ENCODE peak calls at places on chromosomes 1 and 21, in four cellular contexts. J, T, U and I are unnamed samples.

GRCh38 chr21:42117229-42118048 is 46.3 kb downstream of the UMODL1 start:
- DNase-seq in J (peak; percentile 95), T (peak; percentile 54), U (peak; percentile 75), I (peak; percentile 61)

GRCh38 chr1:7373936-7374760 is 396.9 kb upstream of the VAMP3 start:
- DNase-seq in J (peak; percentile 70), T (no peak), U (no peak), I (no peak)

GRCh38 chr1:219312967-219313366 is 139.3 kb downstream of the LYPLAL1 start:
- DNase-seq in J (no peak), T (no peak), U (no peak), I (no peak)

GRCh38 chr1:61287014-61287413 is 204.7 kb downstream of the NFIA start:
- DNase-seq in J (no peak), T (no peak), U (no peak), I (no peak)

GRCh38 chr1:51594716-51595115 is 22.2 kb upstream of the OSBPL9 start:
- DNase-seq in J (no peak), T (no peak), U (no peak), I (no peak)

GRCh38 chr1:8344893-8345507 is 27.1 kb downstream of the SLC45A1 start:
- DNase-seq in J (no peak), T (no peak), U (no peak), I (no peak)

GRCh38 chr1:60101516-60101915 is 27.9 kb upstream of the C1orf87 start:
- DNase-seq in J (no peak), T (no peak), U (no peak), I (no peak)

GRCh38 chr1:10670190-10670589 is 126.3 kb downstream of the CASZ1 start:
- DNase-seq in J (no peak), T (no peak), U (no peak), I (no peak)

GRCh38 chr1:58883037-58883887 is 99.4 kb upstream of the JUN start:
- DNase-seq in J (peak; percentile 94), T (no peak), U (peak; percentile 71), I (no peak)

GRCh38 chr1:113871597-113872113 is at the start of gene PTPN22:
- DNase-seq in J (no peak), T (no peak), U (no peak), I (peak; percentile 39)

GRCh38 chr1:156752843-156753486 is 1.5 kb upstream of the HDGF start:
- DNase-seq in J (no peak), T (no peak), U (no peak), I (no peak)

GRCh38 chr1:220880726-220881506 is 1.7 kb downstream of the HLX start:
- DNase-seq in J (no peak), T (no peak), U (no peak), I (no peak)

GRCh38 chr1:85976806-85977205 is 179.8 kb downstream of the COL24A1 start:
- DNase-seq in J (no peak), T (no peak), U (no peak), I (no peak)

GRCh38 chr1:230123280-230124186 is 56.5 kb downstream of the GALNT2 start:
- DNase-seq in J (no peak), T (no peak), U (no peak), I (no peak)

GRCh38 chr1:167593860-167594259 is 36.2 kb upstream of the RCSD1 start:
- DNase-seq in J (no peak), T (no peak), U (no peak), I (no peak)

GRCh38 chr21:15293251-15293650 is 228.5 kb upstream of the NRIP1 start:
- DNase-seq in J (no peak), T (no peak), U (no peak), I (no peak)

GRCh38 chr1:34113362-34113761 is 51.7 kb downstream of the CSMD2 start:
- DNase-seq in J (no peak), T (no peak), U (no peak), I (no peak)

GRCh38 chr1:10771789-10772188 is 24.7 kb downstream of the CASZ1 start:
- DNase-seq in J (no peak), T (no peak), U (no peak), I (no peak)

GRCh38 chr21:34536820-34537219 is 24.8 kb upstream of the KCNE1 start:
- DNase-seq in J (no peak), T (no peak), U (no peak), I (no peak)

GRCh38 chr1:222021124-222021523 is 279.2 kb upstream of the DUSP10 start:
- DNase-seq in J (no peak), T (no peak), U (no peak), I (no peak)

GRCh38 chr1:97898948-97899347 is 21.9 kb downstream of the DPYD start:
- DNase-seq in J (no peak), T (no peak), U (no peak), I (no peak)

GRCh38 chr1:155929057-155929456 is 5.2 kb downstream of the KHDC4 start:
- DNase-seq in J (no peak), T (no peak), U (no peak), I (no peak)

GRCh38 chr1:9308236-9308635 is 15.5 kb downstream of the SPSB1 start:
- DNase-seq in J (no peak), T (no peak), U (no peak), I (no peak)

GRCh38 chr1:201267481-201268229 is 15.7 kb upstream of the PKP1 start:
- DNase-seq in J (peak; percentile 50), T (no peak), U (no peak), I (no peak)

DNA sequence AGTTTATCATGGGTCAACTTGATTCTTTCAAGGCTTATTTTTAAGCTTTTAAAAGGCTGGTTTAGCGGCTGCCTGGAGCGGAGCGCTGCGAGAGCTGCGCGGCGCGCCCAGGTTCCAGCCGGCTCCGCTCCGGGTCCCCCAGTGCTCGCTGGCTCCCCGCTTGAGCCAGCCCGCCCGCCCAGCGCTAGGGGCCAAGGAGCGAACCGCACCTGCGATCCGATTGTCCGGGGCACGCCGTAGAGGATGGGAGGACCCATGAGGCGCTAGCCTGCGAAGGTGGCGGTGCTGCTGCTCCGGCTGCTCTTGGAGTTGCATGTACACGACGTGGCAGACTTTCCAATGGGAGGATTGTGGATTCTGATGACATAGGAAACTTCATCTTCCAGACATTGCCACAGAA is 9.9 kb upstream of the CFHR4 start:
- DNase-seq in J (no peak), T (no peak), U (no peak), I (no peak)
- TF ChIP-seq CTCF in J (no peak), T (no peak), U (no peak), I (no peak)

DNA sequence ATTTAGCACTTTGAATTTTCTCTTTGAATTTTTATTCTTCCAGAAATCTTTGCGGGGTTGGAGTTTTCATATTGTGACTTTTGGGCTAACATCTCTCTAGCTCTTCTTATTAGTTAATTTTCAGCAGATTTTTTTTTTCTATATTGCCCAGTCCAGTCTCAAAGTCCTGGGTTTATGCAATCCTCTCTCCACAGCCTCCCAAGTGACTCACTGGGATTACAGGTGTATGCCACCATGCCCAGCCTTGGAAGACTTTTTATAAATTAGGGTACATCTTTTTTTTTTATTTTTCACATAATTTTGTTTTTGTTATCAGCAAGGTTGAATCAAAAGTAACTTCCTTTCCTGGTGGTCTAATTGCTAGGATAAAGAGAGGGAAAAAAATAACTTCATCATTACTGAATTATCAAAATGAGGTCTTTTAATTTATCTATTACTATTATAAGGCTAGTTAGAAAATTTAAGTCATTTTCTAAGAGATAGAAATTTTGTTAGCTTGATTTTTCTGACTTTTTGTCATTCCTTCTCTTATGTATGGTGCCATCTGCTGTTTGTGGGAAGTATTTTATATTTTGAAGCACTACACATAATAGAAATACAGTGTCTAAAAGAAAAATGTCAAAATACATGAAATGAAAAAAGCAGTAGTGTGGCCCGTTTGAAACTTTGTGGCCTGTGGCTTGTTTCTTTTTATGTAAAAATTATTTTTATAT is 273.4 kb upstream of the CACYBP start:
- DNase-seq in J (no peak), T (no peak), U (no peak), I (no peak)
- TF ChIP-seq CTCF in J (no peak), T (peak; percentile 74), U (peak; percentile 77), I (no peak)

GRCh38 chr1:112256413-112256812 is 139.6 kb upstream of the CTTNBP2NL start:
- DNase-seq in J (no peak), T (no peak), U (no peak), I (no peak)
- TF ChIP-seq CTCF in J (no peak), T (no peak), U (no peak), I (no peak)

DNA sequence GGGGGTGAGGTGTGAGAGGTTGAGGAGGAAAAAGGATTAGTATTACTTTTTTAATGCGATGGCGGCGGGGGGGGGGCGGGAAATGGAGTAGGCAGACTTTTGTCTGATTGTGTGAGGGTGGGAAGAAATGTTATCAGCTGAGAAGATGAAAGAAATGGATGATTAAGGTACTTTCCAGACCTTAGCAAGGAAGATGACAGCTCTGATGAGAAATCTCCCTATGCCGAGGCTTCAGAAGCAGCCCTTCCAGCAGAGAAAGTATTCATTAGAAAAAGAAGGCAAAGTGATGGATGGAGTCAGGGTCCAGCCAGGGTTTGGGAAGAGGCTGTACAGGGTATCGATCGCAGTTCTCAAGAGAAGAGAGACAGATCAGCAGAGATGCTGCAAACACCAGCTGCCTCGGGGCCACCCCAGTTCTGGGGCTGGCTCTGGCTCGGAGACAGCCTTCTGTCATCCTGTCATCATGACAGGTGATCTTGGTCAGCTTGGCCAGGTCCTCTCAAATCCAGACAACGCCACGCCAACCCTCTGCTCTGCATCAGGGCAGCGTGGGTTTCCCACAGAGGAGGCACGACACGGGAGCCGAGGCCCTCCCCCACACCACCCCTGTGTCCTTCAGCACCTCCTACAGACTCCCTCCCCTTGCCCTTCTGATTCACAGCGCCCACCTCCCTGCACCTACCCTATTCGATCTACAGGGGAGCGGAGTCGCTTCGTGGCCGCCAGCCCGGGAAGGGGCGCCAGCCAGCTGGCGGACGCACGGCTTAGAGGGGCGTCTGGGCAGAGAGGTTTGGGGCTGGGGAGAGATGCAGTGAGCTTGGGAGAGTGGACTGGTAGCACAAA is 688 bp upstream of the ATXN7L2 start:
- DNase-seq in J (peak; percentile 89), T (no peak), U (peak; percentile 49), I (peak; percentile 52)
- TF ChIP-seq CTCF in J (no peak), T (no peak), U (no peak), I (no peak)

DNA sequence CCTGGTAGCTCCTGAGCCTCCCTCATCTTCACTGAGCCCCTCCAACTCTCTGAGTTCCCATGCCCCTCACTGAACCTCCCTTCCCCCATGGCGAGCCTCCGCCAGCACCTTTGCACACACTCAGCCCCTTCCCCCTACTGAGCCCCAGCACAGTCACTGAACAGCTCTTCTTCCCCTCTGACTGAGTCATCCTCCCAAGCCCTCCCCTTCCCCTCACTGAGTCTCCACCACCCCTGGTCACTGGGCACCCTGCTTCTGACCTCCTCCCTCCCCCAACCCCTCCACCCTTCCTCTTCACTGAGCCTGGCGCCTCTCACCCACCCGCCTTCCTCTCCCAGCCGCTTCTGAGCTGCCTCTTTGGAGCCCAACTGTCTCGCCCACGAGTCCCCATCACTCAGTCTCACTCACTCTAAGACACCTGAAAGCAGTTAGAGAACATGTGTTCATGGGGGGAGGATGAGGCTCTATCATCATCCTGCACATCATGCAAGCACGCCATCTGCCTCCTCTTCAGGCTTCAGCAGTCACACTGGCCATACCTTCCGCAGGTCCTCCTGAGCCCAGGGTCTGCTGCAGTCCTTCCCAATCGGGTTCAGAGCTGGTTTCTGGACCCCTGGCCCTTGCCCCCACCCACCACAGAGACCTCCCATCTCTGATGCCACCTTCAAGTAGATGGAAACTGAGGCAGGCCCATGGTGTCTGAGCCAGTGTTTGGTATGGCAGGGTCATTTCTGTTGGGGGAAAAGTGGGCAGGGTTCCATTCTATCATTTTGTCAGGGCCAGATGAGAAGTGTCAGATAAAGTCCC is 2.0 kb upstream of the TRNP1 start:
- DNase-seq in J (no peak), T (no peak), U (no peak), I (no peak)
- TF ChIP-seq CTCF in J (peak; percentile 61), T (no peak), U (no peak), I (no peak)

DNA sequence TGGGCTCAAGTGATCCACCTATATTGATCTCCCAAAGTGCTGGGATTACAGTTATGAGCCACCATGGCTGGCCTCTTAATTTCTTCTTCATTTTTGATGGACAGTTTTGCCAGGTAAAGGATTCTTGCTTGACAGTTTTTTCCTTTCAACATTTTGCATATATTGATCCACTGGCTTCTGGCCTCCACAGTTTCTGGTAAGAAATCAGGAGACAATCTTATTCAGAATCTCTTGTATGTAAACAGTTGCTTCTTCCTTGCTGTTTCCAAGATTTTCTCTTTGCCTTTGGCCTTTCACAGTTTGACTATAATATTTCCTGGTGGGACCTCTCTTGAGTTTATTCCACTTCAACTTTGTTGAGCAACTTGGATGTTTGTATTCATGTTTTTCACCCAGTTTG is 20.1 kb upstream of the KLF18 start:
- DNase-seq in J (no peak), T (no peak), U (no peak), I (no peak)
- TF ChIP-seq CTCF in J (no peak), T (no peak), U (no peak), I (no peak)